ENCODE peak calls at places on chromosome 18, in four cellular contexts. Q is dorsolateral prefrontal cortex, V is H7, F is adrenal gland. K is an unnamed sample.
A peak's percentile ranks its signal among the peaks of the same experiment; 100 is the strongest.

GRCh38 chr18:35688757-35689156 is 107.2 kb downstream of the GALNT1 start:
- DNase-seq in Q (no peak), V (no peak), F (no peak), K (no peak)

GRCh38 chr18:76584414-76585310 is 89.6 kb upstream of the ZNF516 start:
- DNase-seq in Q (no peak), V (no peak), F (no peak), K (no peak)

GRCh38 chr18:70461323-70462077 is 172.7 kb downstream of the SOCS6 start:
- DNase-seq in Q (no peak), V (no peak), F (no peak), K (no peak)

GRCh38 chr18:61333746-61334490 is 688 bp downstream of the CDH20 start:
- DNase-seq in Q (peak; percentile 68), V (peak; percentile 70), F (no peak), K (no peak)

GRCh38 chr18:59232309-59233016 is 12.5 kb downstream of the GRP start:
- DNase-seq in Q (no peak), V (peak; percentile 48), F (no peak), K (no peak)

GRCh38 chr18:58578835-58579560 is 49.9 kb downstream of the ALPK2 start:
- DNase-seq in Q (no peak), V (no peak), F (no peak), K (no peak)

GRCh38 chr18:78192044-78192443 is 787.6 kb upstream of the SALL3 start:
- DNase-seq in Q (no peak), V (peak; percentile 38), F (peak; percentile 58), K (peak; percentile 98)

GRCh38 chr18:75341267-75341666 is 86.2 kb downstream of the SMIM21 start:
- DNase-seq in Q (no peak), V (peak; percentile 68), F (no peak), K (peak; percentile 6)

GRCh38 chr18:12296457-12296856 is 11.6 kb upstream of the TUBB6 start:
- DNase-seq in Q (no peak), V (no peak), F (no peak), K (no peak)

GRCh38 chr18:61475931-61476330 is 142.7 kb downstream of the CDH20 start:
- DNase-seq in Q (no peak), V (no peak), F (no peak), K (no peak)

GRCh38 chr18:60040966-60041365 is 141.2 kb downstream of the PMAIP1 start:
- DNase-seq in Q (no peak), V (no peak), F (no peak), K (no peak)

GRCh38 chr18:62537946-62538345 is 15.1 kb downstream of the ZCCHC2 start:
- DNase-seq in Q (no peak), V (no peak), F (no peak), K (peak; percentile 54)

GRCh38 chr18:13564579-13564978 is 161.8 kb downstream of the FAM210A start:
- DNase-seq in Q (no peak), V (peak; percentile 41), F (no peak), K (peak; percentile 76)

GRCh38 chr18:13568443-13569392 is 157.6 kb downstream of the FAM210A start:
- DNase-seq in Q (no peak), V (no peak), F (no peak), K (no peak)

GRCh38 chr18:13570216-13570615 is 156.1 kb downstream of the FAM210A start:
- DNase-seq in Q (no peak), V (no peak), F (no peak), K (peak; percentile 27)

GRCh38 chr18:13565228-13565627 is 161.1 kb downstream of the FAM210A start:
- DNase-seq in Q (peak; percentile 96), V (no peak), F (no peak), K (peak; percentile 47)

DNA sequence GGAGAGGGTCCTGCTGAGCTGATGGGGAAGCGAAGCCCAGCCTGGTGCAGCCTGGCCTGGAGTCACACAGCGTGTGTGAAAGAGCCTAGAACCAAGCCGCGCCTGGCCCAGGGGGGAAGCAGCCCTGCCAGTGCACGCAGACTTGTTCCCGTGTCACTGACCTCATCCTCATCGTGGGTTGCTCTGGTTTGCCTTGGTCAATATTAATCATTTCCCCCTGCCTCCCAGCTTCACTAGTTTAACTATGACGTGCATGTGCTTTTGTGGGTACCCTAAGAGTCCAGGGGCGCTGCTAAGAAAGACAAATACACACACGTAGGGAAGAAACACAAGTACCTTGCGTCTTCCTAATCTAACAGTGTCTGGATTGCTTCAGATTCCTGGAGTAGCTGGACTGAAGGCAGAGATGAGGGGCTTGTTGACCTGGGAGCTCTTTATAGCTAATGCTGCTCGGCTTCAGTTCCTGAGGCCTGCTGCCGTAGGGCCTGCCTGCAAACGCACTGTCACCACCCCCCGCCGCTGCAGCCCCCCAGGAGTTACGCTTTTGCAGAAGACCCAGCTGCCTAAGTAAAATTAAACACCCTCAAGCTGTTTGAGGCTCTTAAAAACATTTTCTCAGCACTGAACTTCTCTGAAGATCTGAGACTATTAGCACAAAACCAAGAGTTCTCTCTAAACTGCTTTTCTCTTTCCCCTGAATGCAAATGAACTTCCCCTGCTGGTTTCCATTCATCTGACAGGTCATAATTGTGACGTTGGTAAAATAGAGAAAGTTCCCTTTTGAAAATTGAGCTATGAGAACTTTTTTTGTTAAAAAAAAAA is 159.2 kb downstream of the FAM210A start:
- DNase-seq in Q (peak; percentile 80), V (peak; percentile 62), F (peak; percentile 76), K (no peak)
- H3K4me3 ChIP-seq in Q (no peak overlapping the region), V (no peak overlapping the region), F (no peak overlapping the region), K (no peak overlapping the region)

GRCh38 chr18:28086530-28087172 is 90.3 kb downstream of the CDH2 start:
- DNase-seq in Q (no peak), V (no peak), F (no peak), K (no peak)
- H3K4me3 ChIP-seq in Q (no peak overlapping the region), V (no peak overlapping the region), F (no peak overlapping the region), K (no peak overlapping the region)

GRCh38 chr18:14930576-14930975 is 182.6 kb downstream of the ANKRD30B start:
- DNase-seq in Q (no peak), V (no peak), F (no peak), K (no peak)
- H3K4me3 ChIP-seq in Q (no peak overlapping the region), V (no peak overlapping the region), F (no peak overlapping the region), K (no peak overlapping the region)

DNA sequence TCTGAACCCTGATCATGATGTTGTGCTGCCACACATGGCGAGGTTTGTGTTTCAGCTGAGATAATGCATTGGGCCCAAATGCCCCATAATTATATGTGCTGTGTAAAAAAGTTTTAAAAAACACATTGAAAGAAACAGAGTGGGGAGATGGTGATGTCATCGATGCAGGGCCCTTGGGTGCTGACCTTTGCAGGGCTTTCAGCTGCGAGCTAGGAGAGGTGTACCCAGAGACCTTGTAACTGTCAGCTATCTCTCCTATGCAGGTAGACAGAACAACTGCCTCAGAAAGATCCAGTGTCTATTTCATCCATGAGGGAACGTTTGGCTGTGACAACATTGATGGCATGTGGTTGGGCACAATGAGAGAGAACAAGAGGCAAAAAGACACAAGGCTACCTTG is 286.9 kb upstream of the CELF4 start:
- DNase-seq in Q (no peak), V (no peak), F (no peak), K (no peak)
- H3K4me3 ChIP-seq in Q (no peak overlapping the region), V (no peak overlapping the region), F (no peak overlapping the region), K (no peak overlapping the region)

GRCh38 chr18:23071285-23071684 is 64.0 kb upstream of the CABLES1 start:
- DNase-seq in Q (no peak), V (no peak), F (peak; percentile 67), K (peak; percentile 14)
- H3K4me3 ChIP-seq in Q (no peak overlapping the region), V (no peak overlapping the region), F (no peak overlapping the region), K (no peak overlapping the region)

DNA sequence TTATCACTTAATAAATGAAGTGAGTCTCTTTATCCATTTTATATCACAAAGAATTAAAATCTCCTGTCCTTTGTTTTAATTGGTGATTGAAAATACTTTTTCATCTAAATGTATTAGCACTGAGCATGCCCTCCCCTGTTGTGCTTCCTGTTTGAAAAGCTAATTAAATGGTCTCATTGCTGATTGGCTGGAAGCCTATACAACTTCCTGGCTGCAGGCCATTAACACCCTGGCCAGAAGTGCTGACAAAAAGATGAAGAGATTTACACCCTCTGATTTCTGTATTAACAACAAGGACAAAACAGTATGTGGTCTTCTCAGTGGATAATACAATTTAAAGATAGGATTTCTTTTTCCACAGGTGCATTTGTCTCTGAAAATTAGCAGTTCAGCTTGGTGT is 548.0 kb downstream of the DCC start:
- DNase-seq in Q (no peak), V (no peak), F (no peak), K (no peak)
- H3K4me3 ChIP-seq in Q (no peak overlapping the region), V (no peak overlapping the region), F (no peak overlapping the region), K (no peak overlapping the region)

DNA sequence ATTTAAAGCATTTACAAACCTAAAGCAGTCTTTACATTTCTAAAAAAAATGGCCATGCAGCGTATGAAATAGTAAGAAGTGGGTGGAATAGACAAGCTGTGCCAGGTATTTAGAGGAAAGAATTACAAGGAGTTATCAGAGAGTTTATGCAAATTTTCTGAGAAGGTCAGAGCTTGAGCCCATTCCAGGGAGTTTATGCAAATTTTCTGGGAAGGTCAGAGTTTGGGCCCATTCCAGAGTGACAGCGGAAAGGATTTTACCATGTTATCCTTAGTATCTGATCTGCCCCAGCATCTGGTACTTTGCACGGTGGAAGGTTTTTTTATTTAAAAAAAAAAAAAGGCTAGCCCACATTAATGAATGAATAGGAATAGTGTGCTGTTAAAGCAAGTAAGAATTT is 1.4 kb upstream of the DOK6 start:
- DNase-seq in Q (no peak), V (peak; percentile 40), F (no peak), K (no peak)
- H3K4me3 ChIP-seq in Q (peak overlapping the region; percentile 65), V (no peak overlapping the region), F (no peak overlapping the region), K (no peak overlapping the region)

GRCh38 chr18:48203961-48204666 is 205.1 kb downstream of the ZBTB7C start:
- DNase-seq in Q (no peak), V (no peak), F (no peak), K (no peak)
- H3K4me3 ChIP-seq in Q (no peak overlapping the region), V (no peak overlapping the region), F (no peak overlapping the region), K (no peak overlapping the region)

K was measured in thyroid gland.